ENCODE peak calls at places on chromosomes 6 and 20, in eight cellular contexts. R is hepatocyte; H is psoas muscle; D is A549; Q is IMR-90; G is sigmoid colon; Y is heart right ventricle; U is CD4-positive, alpha-beta T cell. I is an unnamed sample. For H3K9me3, the result is how much of the 10 kb centered on the place peaks cover.

GRCh38 chr6:128063850-128064539 is 163.1 kb upstream of the THEMIS start:
- DNase-seq in Y (no peak), U (no peak), H (no peak), R (peak), Q (no peak), G (no peak), D (no peak), I (no peak)

GRCh38 chr6:35929601-35930000 is 8.7 kb upstream of the SRPK1 start:
- DNase-seq in D (no peak), H (no peak), Y (no peak), U (no peak), R (no peak), G (no peak), Q (no peak), I (no peak)

GRCh38 chr6:41796474-41796873 is 9.0 kb downstream of the TOMM6 start:
- DNase-seq in G (no peak), H (no peak), R (no peak), U (no peak), Q (no peak), Y (no peak), D (no peak), I (no peak)

GRCh38 chr6:112980676-112981075 is 633.5 kb downstream of the RFPL4B start:
- DNase-seq in H (no peak), U (no peak), G (no peak), D (no peak), Q (no peak), R (no peak), Y (no peak), I (no peak)

GRCh38 chr6:32166411-32167061 is 2.1 kb downstream of the EGFL8 start:
- DNase-seq in U (no peak), D (no peak), R (no peak), H (no peak), G (no peak), Y (no peak), Q (no peak), I (peak)

GRCh38 chr20:53706511-53707031 is 112.9 kb upstream of the ZNF217 start:
- DNase-seq in D (no peak), Y (no peak), U (no peak), R (peak), Q (peak), G (no peak), H (no peak), I (no peak)

GRCh38 chr6:114346451-114346850 is 3.6 kb upstream of the HS3ST5 start:
- DNase-seq in Q (no peak), Y (no peak), H (no peak), D (no peak), G (no peak), R (no peak), U (no peak), I (no peak)

GRCh38 chr6:10146723-10147451 is 268.0 kb downstream of the TFAP2A start:
- DNase-seq in R (peak), D (peak), G (no peak), Q (peak), H (no peak), U (no peak), Y (peak), I (no peak)

GRCh38 chr20:35133006-35133405 is 14.1 kb downstream of the EDEM2 start:
- DNase-seq in Y (no peak), U (no peak), Q (no peak), H (no peak), G (no peak), D (no peak), R (no peak), I (no peak)

GRCh38 chr6:122401104-122401503 is 1.7 kb downstream of the HSF2 start:
- DNase-seq in D (no peak), U (no peak), Y (no peak), G (no peak), R (no peak), Q (no peak), H (no peak), I (no peak)

GRCh38 chr20:32210206-32210605 is 2.5 kb downstream of the POFUT1 start:
- DNase-seq in H (no peak), Q (peak), Y (no peak), U (no peak), D (no peak), R (no peak), G (no peak), I (no peak)

GRCh38 chr6:22041797-22042489 is 254.9 kb downstream of the PRL start:
- DNase-seq in G (no peak), Y (no peak), D (no peak), R (no peak), H (no peak), Q (peak), U (no peak), I (no peak)

GRCh38 chr6:51414361-51414760 is 595.7 kb downstream of the TFAP2B start:
- DNase-seq in H (no peak), Q (no peak), R (no peak), Y (no peak), U (no peak), G (no peak), D (no peak), I (no peak)

GRCh38 chr6:69422474-69422873 is 374.3 kb downstream of the LMBRD1 start:
- DNase-seq in U (no peak), R (no peak), H (no peak), G (no peak), Y (no peak), D (no peak), Q (no peak), I (no peak)

GRCh38 chr6:72080260-72080941 is 194.1 kb downstream of the RIMS1 start:
- DNase-seq in G (no peak), Y (no peak), H (no peak), U (no peak), D (no peak), Q (no peak), R (no peak), I (no peak)

GRCh38 chr6:30902709-30903108 is 5.3 kb upstream of the GTF2H4 start:
- DNase-seq in H (peak), G (no peak), U (no peak), Q (no peak), D (no peak), R (no peak), Y (no peak), I (no peak)

GRCh38 chr6:16276991-16277981 is 38.9 kb downstream of the GMPR start:
- DNase-seq in U (no peak), G (peak), R (peak), Q (peak), D (peak), Y (peak), H (peak), I (peak)

GRCh38 chr20:8527998-8528397 is 395.9 kb downstream of the PLCB1 start:
- DNase-seq in Y (no peak), D (no peak), U (no peak), R (no peak), G (no peak), Q (peak), H (no peak), I (no peak)

GRCh38 chr20:46408281-46408731 is 1.9 kb upstream of the ELMO2 start:
- DNase-seq in R (no peak), U (no peak), Y (no peak), H (no peak), Q (no peak), D (no peak), G (no peak), I (no peak)

GRCh38 chr6:158206740-158207451 is 38.7 kb downstream of the GTF2H5 start:
- DNase-seq in U (no peak), Y (no peak), G (no peak), H (no peak), D (no peak), Q (no peak), R (no peak), I (no peak)

GRCh38 chr6:151690768-151691562 is 116.5 kb upstream of the ESR1 start:
- DNase-seq in G (no peak), R (no peak), Q (no peak), D (no peak), H (no peak), Y (no peak), U (no peak), I (no peak)

GRCh38 chr6:113385020-113385431 is 472.1 kb upstream of the MARCKS start:
- DNase-seq in Y (no peak), R (no peak), D (no peak), Q (peak), G (no peak), H (no peak), U (no peak), I (no peak)

GRCh38 chr6:14025160-14025559 is 92.4 kb upstream of the CD83 start:
- DNase-seq in G (no peak), Y (no peak), Q (no peak), U (no peak), H (no peak), R (no peak), D (no peak), I (no peak)

GRCh38 chr6:92196320-92196719 is 1223.0 kb downstream of the EPHA7 start:
- DNase-seq in G (no peak), D (no peak), U (no peak), R (no peak), Y (no peak), Q (no peak), H (no peak), I (no peak)

GRCh38 chr6:159608961-159609673 is 83.9 kb downstream of the SOD2 start:
- DNase-seq in Y (no peak), R (no peak), H (no peak), Q (peak), D (peak), U (no peak), G (no peak), I (no peak)

GRCh38 chr6:132482595-132482994 is 30.3 kb downstream of the STX7 start:
- DNase-seq in Q (no peak), Y (no peak), R (no peak), H (no peak), D (no peak), U (no peak), G (no peak), I (no peak)

GRCh38 chr6:142900467-142900961 is 44.5 kb downstream of the HIVEP2 start:
- DNase-seq in G (no peak), H (no peak), U (peak), Q (no peak), D (no peak), R (no peak), Y (peak), I (no peak)

GRCh38 chr20:4153251-4153650 is 137.9 kb upstream of the RNF24 start:
- DNase-seq in G (peak), Q (no peak), H (no peak), U (no peak), R (no peak), Y (no peak), D (no peak), I (no peak)

GRCh38 chr6:79525272-79526100 is 11.7 kb downstream of the LCA5 start:
- DNase-seq in R (peak), U (no peak), Q (peak), D (no peak), G (no peak), Y (no peak), H (peak), I (peak)

GRCh38 chr6:47521966-47522365 is 44.4 kb downstream of the CD2AP start:
- DNase-seq in U (no peak), R (no peak), Q (no peak), Y (no peak), G (no peak), H (no peak), D (no peak), I (no peak)

GRCh38 chr6:36177166-36177565 is 19.4 kb upstream of the BRPF3 start:
- DNase-seq in Q (no peak), G (no peak), R (no peak), Y (no peak), H (no peak), D (no peak), U (no peak), I (no peak)

GRCh38 chr6:815348-815738 is 122.4 kb upstream of the EXOC2 start:
- DNase-seq in Q (no peak), D (no peak), H (no peak), Y (no peak), U (no peak), R (no peak), G (no peak), I (no peak)

GRCh38 chr20:44720994-44721784 is 6.0 kb downstream of the CCN5 start:
- DNase-seq in Q (peak), U (no peak), Y (no peak), D (no peak), R (no peak), G (no peak), H (peak), I (peak)

GRCh38 chr6:21327326-21328140 is 266.0 kb upstream of the SOX4 start:
- DNase-seq in Y (no peak), D (no peak), H (no peak), Q (no peak), U (no peak), R (no peak), G (no peak), I (no peak)

GRCh38 chr20:25178563-25179438 is 16.7 kb upstream of the ENTPD6 start:
- DNase-seq in R (peak), H (no peak), Y (no peak), G (peak), Q (peak), U (no peak), D (peak), I (peak)

GRCh38 chr6:138238368-138238767 is 20.1 kb upstream of the PBOV1 start:
- DNase-seq in D (no peak), R (no peak), H (no peak), U (no peak), Y (no peak), G (no peak), Q (no peak), I (no peak)

GRCh38 chr20:53454675-53455276 is 138.9 kb downstream of the ZNF217 start:
- DNase-seq in G (no peak), Y (no peak), D (no peak), H (no peak), Q (no peak), R (no peak), U (no peak), I (no peak)

GRCh38 chr20:14444106-14444505 is 106.7 kb upstream of the FLRT3 start:
- DNase-seq in D (no peak), R (no peak), Y (no peak), H (no peak), U (no peak), Q (no peak), G (no peak), I (no peak)

GRCh38 chr20:57308451-57309410 is 20.9 kb upstream of the SPO11 start:
- DNase-seq in D (no peak), G (peak), Q (no peak), R (no peak), H (no peak), U (no peak), Y (no peak), I (no peak)

GRCh38 chr20:37686762-37687477 is 6.9 kb upstream of the CTNNBL1 start:
- DNase-seq in H (no peak), R (no peak), U (no peak), Q (peak), D (no peak), G (no peak), Y (no peak), I (no peak)
- H3K9me3 ChIP-seq in H (under half), R (under half), U (under half), Q (under half), D (under half), G (under half), Y (under half), I (under half)

DNA sequence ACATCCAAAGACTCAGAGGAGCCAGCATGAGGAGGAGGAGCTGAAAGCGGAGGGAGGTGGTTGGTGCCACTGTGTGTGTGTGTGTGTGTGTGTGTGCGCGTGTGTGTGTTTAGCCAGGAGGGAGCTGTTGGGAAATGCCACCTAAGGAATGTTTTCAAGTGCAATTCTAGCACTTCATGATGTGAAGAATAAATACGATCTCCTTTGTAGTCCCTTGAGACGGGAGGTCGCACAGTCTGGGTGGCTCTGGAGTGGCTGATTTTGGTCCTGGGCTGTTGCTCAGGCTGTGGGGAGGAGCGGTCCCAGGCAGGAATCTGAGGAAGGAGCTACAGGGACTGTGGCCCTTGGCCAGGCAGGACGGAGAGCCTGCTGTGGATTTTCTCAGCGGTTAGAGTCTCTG is 93.7 kb downstream of the PPP1R14C start:
- DNase-seq in U (no peak), D (no peak), H (no peak), R (peak), G (no peak), Y (no peak), Q (no peak), I (no peak)
- H3K9me3 ChIP-seq in U (under half), D (under half), H (under half), R (under half), G (under half), Y (under half), Q (under half), I (under half)

GRCh38 chr20:60634773-60635172 is 617.3 kb upstream of the CDH4 start:
- DNase-seq in Y (no peak), U (no peak), Q (no peak), D (no peak), R (no peak), G (no peak), H (no peak), I (no peak)
- H3K9me3 ChIP-seq in Y (under half), U (under half), Q (under half), D (under half), R (under half), G (under half), H (under half), I (under half)

DNA sequence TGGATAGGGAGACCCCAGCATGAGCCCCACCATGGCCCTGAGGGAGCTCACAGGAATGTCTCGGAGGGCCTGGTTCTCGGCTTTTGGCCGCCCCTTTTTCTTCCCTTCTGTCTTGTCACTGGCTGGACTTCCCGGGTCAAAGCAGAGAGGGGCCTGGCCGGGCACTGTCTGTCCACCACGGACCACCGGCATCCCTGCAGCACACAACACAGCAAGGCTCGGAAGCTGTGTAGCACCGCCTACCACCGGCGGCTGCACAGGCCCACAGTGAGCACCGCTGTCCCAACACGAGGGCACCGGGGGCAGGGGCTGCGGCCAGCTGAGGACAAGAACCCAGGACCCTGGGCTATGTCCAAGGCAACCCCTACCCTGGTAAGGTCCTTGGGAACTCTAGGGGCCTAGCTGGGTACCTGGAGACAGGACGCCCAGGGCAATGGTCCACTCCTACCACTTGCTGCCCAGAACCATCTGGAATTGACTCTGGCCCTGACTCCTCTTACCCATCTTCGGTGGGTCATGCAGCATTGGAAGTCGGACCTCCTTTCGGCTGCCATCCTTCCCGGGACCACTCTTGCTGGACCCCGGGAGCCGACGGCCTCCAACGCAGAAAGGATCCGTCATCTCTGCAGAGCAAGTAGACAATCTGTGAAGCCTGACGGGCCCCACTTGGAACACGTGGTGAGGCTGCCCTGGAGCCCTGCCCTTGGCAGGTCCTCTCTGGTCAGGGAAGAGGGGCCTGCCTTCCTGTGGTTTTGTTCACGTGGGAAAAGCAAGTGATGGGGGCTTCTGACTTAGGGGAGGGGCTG is 2.2 kb downstream of the ZNF512B start:
- DNase-seq in Q (no peak), H (peak), Y (peak), G (peak), D (no peak), U (peak), R (no peak), I (no peak)
- H3K9me3 ChIP-seq in Q (under half), H (under half), Y (under half), G (under half), D (under half), U (under half), R (under half), I (under half)

GRCh38 chr6:167648506-167649278 is 178.0 kb upstream of the AFDN start:
- DNase-seq in Y (no peak), D (no peak), Q (no peak), U (no peak), R (no peak), G (no peak), H (no peak), I (no peak)
- H3K9me3 ChIP-seq in Y (under half), D (under half), Q (under half), U (under half), R (under half), G (under half), H (under half), I (under half)

GRCh38 chr6:17457405-17457804 is 64.0 kb downstream of the CAP2 start:
- DNase-seq in H (no peak), Y (no peak), R (no peak), Q (no peak), G (no peak), D (no peak), U (no peak), I (no peak)

GRCh38 chr6:17454316-17455005 is 61.1 kb downstream of the CAP2 start:
- DNase-seq in U (no peak), D (no peak), R (no peak), G (no peak), H (no peak), Q (peak), Y (no peak), I (no peak)

GRCh38 chr6:17456711-17457110 is 63.3 kb downstream of the CAP2 start:
- DNase-seq in Q (no peak), G (no peak), U (no peak), D (no peak), R (no peak), Y (no peak), H (no peak), I (no peak)

GRCh38 chr6:17457956-17458355 is 64.6 kb downstream of the CAP2 start:
- DNase-seq in H (no peak), G (no peak), Y (no peak), U (no peak), R (no peak), D (no peak), Q (no peak), I (no peak)

GRCh38 chr6:17455919-17456318 is 62.5 kb downstream of the CAP2 start:
- DNase-seq in D (no peak), G (no peak), H (no peak), Q (no peak), U (no peak), R (no peak), Y (no peak), I (no peak)
- H3K9me3 ChIP-seq in D (under half), G (under half), H (under half), Q (under half), U (under half), R (under half), Y (under half), I (under half)

I was measured in right cardiac atrium.